ENCODE peak calls at places on chromosome 13, in six cellular contexts. Z is heart left ventricle, S is fibroblast of pulmonary artery, B is pancreas, X is NCI-H2171, G is omental fat pad. I is an unnamed sample.

GRCh38 chr13:110377178-110378175 is 70.4 kb downstream of the COL4A2 start:
- DNase-seq in Z (no peak), S (no peak), B (no peak), X (no peak), G (no peak), I (no peak)

GRCh38 chr13:39637890-39638289 is 17.6 kb upstream of the COG6 start:
- DNase-seq in Z (no peak), S (no peak), B (no peak), X (no peak), G (no peak), I (no peak)

GRCh38 chr13:114129649-114130062 is 2.8 kb downstream of the RASA3 start:
- DNase-seq in Z (no peak), S (no peak), B (no peak), X (no peak), G (no peak), I (no peak)

GRCh38 chr13:30743319-30744055 is 8.1 kb downstream of the ALOX5AP start:
- DNase-seq in Z (no peak), S (peak), B (no peak), X (no peak), G (peak), I (peak)

GRCh38 chr13:100860866-100861265 is 186.3 kb upstream of the TMTC4 start:
- DNase-seq in Z (no peak), S (no peak), B (no peak), X (peak), G (no peak), I (no peak)

GRCh38 chr13:79141082-79141481 is 265.0 kb downstream of the RBM26 start:
- DNase-seq in Z (no peak), S (no peak), B (no peak), X (no peak), G (no peak), I (no peak)

GRCh38 chr13:28707629-28708427 is 10.9 kb downstream of the SLC46A3 start:
- DNase-seq in Z (no peak), S (peak), B (no peak), X (no peak), G (no peak), I (no peak)

GRCh38 chr13:71339010-71339409 is 528.0 kb downstream of the DACH1 start:
- DNase-seq in Z (no peak), S (no peak), B (no peak), X (no peak), G (no peak), I (no peak)

GRCh38 chr13:40060318-40061007 is 405.0 kb downstream of the COG6 start:
- DNase-seq in Z (no peak), S (peak), B (peak), X (peak), G (peak), I (no peak)

GRCh38 chr13:73913043-73913740 is 221.0 kb downstream of the KLF12 start:
- DNase-seq in Z (no peak), S (peak), B (no peak), X (no peak), G (no peak), I (no peak)

GRCh38 chr13:75405976-75406703 is 75.8 kb downstream of the TBC1D4 start:
- DNase-seq in Z (no peak), S (peak), B (no peak), X (no peak), G (no peak), I (no peak)

GRCh38 chr13:85864963-85865530 is 65.8 kb upstream of the SLITRK6 start:
- DNase-seq in Z (no peak), S (peak), B (no peak), X (no peak), G (no peak), I (peak)

GRCh38 chr13:74288361-74288911 is 154.2 kb upstream of the KLF12 start:
- DNase-seq in Z (peak), S (no peak), B (no peak), X (no peak), G (no peak), I (peak)

GRCh38 chr13:112943309-112944125 is 25.5 kb upstream of the MCF2L start:
- DNase-seq in Z (peak), S (peak), B (peak), X (peak), G (no peak), I (no peak)

GRCh38 chr13:55403887-55404487 is 1736.7 kb upstream of the PRR20A start:
- DNase-seq in Z (no peak), S (no peak), B (no peak), X (no peak), G (no peak), I (no peak)